ENCODE peak calls at places on chromosomes 1 and 21, in four cellular contexts. K is HTR-8/SVneo; M is upper lobe of right lung; X is activated T-cell treated with anti-CD3 and anti-CD28 coated beads, Interleukin-2, amount 50 U/mL, for 72 hours. C is an unnamed sample.
A peak's percentile ranks its signal among the peaks of the same experiment; 100 is the strongest.

GRCh38 chr1:69475021-69475420 is 92.7 kb upstream of the LRRC7 start:
- DNase-seq in K (no peak), M (no peak), X (no peak), C (no peak)

GRCh38 chr1:228284521-228284920 is 76.7 kb downstream of the OBSCN start:
- DNase-seq in K (no peak), M (peak; percentile 53), X (no peak), C (no peak)

GRCh38 chr21:45724345-45724961 is 80.9 kb downstream of the PCBP3 start:
- DNase-seq in K (no peak), M (no peak), X (no peak), C (no peak)

GRCh38 chr1:204354579-204354978 is 5.2 kb downstream of the PLEKHA6 start:
- DNase-seq in K (no peak), M (no peak), X (no peak), C (no peak)

GRCh38 chr1:214446772-214447556 is 104.4 kb downstream of the PTPN14 start:
- DNase-seq in K (peak; percentile 77), M (no peak), X (no peak), C (peak; percentile 62)

GRCh38 chr21:41160036-41160435 is 7.9 kb upstream of the BACE2 start:
- DNase-seq in K (no peak), M (no peak), X (no peak), C (no peak)

GRCh38 chr1:11826946-11827345 is 20.6 kb downstream of the NPPA start:
- DNase-seq in K (no peak), M (peak; percentile 7), X (no peak), C (no peak)

GRCh38 chr1:11042995-11043874 is 3.8 kb downstream of the MASP2 start:
- DNase-seq in K (no peak), M (peak; percentile 59), X (no peak), C (no peak)

GRCh38 chr1:247430430-247430829 is 14.5 kb downstream of the NLRP3 start:
- DNase-seq in K (no peak), M (no peak), X (no peak), C (no peak)

GRCh38 chr1:216075339-216075738 is 347.9 kb downstream of the USH2A start:
- DNase-seq in K (peak; percentile 5), M (no peak), X (no peak), C (no peak)

GRCh38 chr1:68196676-68197075 is 35.6 kb downstream of the WLS start:
- DNase-seq in K (no peak), M (no peak), X (no peak), C (no peak)

C was measured in stomach.